ENCODE peak calls at places on chromosomes 6 and 20, in six cellular contexts. Z is Kasumi-1, F is NCI-H1694 treated with DMSO at 0.1 percent for 48 hours, D is LoVo, Y is Peyer's patch, K is cardiac fibroblast. I is an unnamed sample.

GRCh38 chr20:31587545-31588389 is 17.3 kb upstream of the ID1 start:
- DNase-seq in F (peak), Y (no peak), Z (no peak), D (no peak), K (peak), I (no peak)

GRCh38 chr6:105398859-105399258 is 4.0 kb downstream of the PREP start:
- DNase-seq in D (no peak), Z (no peak), Y (no peak), K (no peak), F (no peak), I (no peak)

GRCh38 chr6:67679566-67680296 is 955.4 kb upstream of the ADGRB3 start:
- DNase-seq in D (no peak), K (no peak), F (no peak), Z (no peak), Y (no peak), I (no peak)

GRCh38 chr6:148502083-148502772 is 159.6 kb downstream of the SASH1 start:
- DNase-seq in F (no peak), D (no peak), Z (no peak), Y (no peak), K (peak), I (no peak)

GRCh38 chr6:155079985-155080452 is 84.9 kb downstream of the TIAM2 start:
- DNase-seq in F (no peak), Z (no peak), K (no peak), D (no peak), Y (no peak), I (no peak)

GRCh38 chr20:20668639-20669038 is 43.8 kb downstream of the RALGAPA2 start:
- DNase-seq in F (no peak), K (peak), D (no peak), Y (no peak), Z (peak), I (peak)

GRCh38 chr6:126337323-126337722 is 2.6 kb upstream of the CENPW start:
- DNase-seq in Y (no peak), F (no peak), Z (peak), D (no peak), K (peak), I (peak)

GRCh38 chr20:35695978-35696377 is 3.2 kb downstream of the NFS1 start:
- DNase-seq in K (no peak), F (no peak), D (no peak), Y (no peak), Z (no peak), I (no peak)

GRCh38 chr20:51402201-51402600 is 140.3 kb downstream of the NFATC2 start:
- DNase-seq in Z (peak), Y (peak), K (peak), F (no peak), D (no peak), I (no peak)

GRCh38 chr20:33474963-33475362 is 14.9 kb upstream of the CBFA2T2 start:
- DNase-seq in D (no peak), Y (no peak), Z (no peak), F (no peak), K (no peak), I (no peak)

GRCh38 chr20:50295345-50295744 is 104.7 kb downstream of the CEBPB start:
- DNase-seq in Y (no peak), D (no peak), F (no peak), K (no peak), Z (no peak), I (no peak)

GRCh38 chr6:26033942-26034354 is 53.3 kb upstream of the HFE start:
- DNase-seq in K (no peak), Z (peak), F (no peak), D (no peak), Y (no peak), I (no peak)